ENCODE peak calls at places on chromosomes 12 and 14, in four cellular contexts. W is HEK293T; P is astrocyte of the spinal cord; U is activated CD4-positive, alpha-beta T cell treated with anti-CD3 and anti-CD28 coated beads for 1 hour. X is an unnamed sample.

GRCh38 chr14:77760381-77761204 is at the start of gene SNW1:
- DNase-seq in W (peak; percentile 95), P (peak; percentile 94), U (peak; percentile 87), X (peak; percentile 71)

GRCh38 chr12:5688226-5688625 is 256.3 kb downstream of the NTF3 start:
- DNase-seq in W (no peak), P (no peak), U (no peak), X (no peak)

GRCh38 chr14:101192661-101193000 is 289.1 kb upstream of the RTL1 start:
- DNase-seq in W (no peak), P (no peak), U (no peak), X (no peak)

GRCh38 chr12:12717586-12718381 is 616 bp downstream of the CDKN1B start:
- DNase-seq in W (no peak), P (peak; percentile 22), U (no peak), X (no peak)

GRCh38 chr14:42013560-42013959 is 406.9 kb downstream of the LRFN5 start:
- DNase-seq in W (no peak), P (peak; percentile 6), U (no peak), X (no peak)

GRCh38 chr14:29712586-29712985 is 215.1 kb downstream of the PRKD1 start:
- DNase-seq in W (no peak), P (no peak), U (no peak), X (no peak)

GRCh38 chr12:113268136-113268535 is 46.9 kb downstream of the TPCN1 start:
- DNase-seq in W (no peak), P (no peak), U (no peak), X (no peak)

GRCh38 chr14:69696633-69697557 is 70.0 kb upstream of the SRSF5 start:
- DNase-seq in W (no peak), P (no peak), U (no peak), X (no peak)

GRCh38 chr12:47935196-47935595 is 28.2 kb upstream of the TMEM106C start:
- DNase-seq in W (no peak), P (peak; percentile 37), U (no peak), X (no peak)

GRCh38 chr14:90891326-90891725 is 75.1 kb upstream of the TTC7B start:
- DNase-seq in W (no peak), P (no peak), U (no peak), X (no peak)

GRCh38 chr12:26378721-26379120 is 183.3 kb downstream of the SSPN start:
- DNase-seq in W (no peak), P (no peak), U (no peak), X (no peak)

GRCh38 chr12:69330475-69331473 is 17.4 kb upstream of the LYZ start:
- DNase-seq in W (peak; percentile 34), P (peak; percentile 4), U (peak; percentile 37), X (no peak)

GRCh38 chr14:96039633-96040311 is 610 bp downstream of the C14orf132 start:
- DNase-seq in W (peak; percentile 27), P (peak; percentile 43), U (no peak), X (no peak)

GRCh38 chr12:1863823-1864222 is 43.5 kb downstream of the LRTM2 start:
- DNase-seq in W (no peak), P (no peak), U (no peak), X (no peak)

GRCh38 chr12:1350055-1350933 is 244.1 kb downstream of the FBXL14 start:
- DNase-seq in W (no peak), P (peak; percentile 87), U (no peak), X (no peak)

GRCh38 chr12:47905313-47905730 is 528 bp upstream of the VDR start:
- DNase-seq in W (peak; percentile 61), P (peak; percentile 8), U (no peak), X (no peak)

GRCh38 chr12:28172434-28173030 is 17.7 kb upstream of the CCDC91 start:
- DNase-seq in W (peak; percentile 34), P (peak; percentile 67), U (no peak), X (no peak)

GRCh38 chr12:13211859-13212664 is 15.5 kb downstream of the EMP1 start:
- DNase-seq in W (peak; percentile 62), P (peak; percentile 70), U (peak; percentile 43), X (no peak)

GRCh38 chr14:64387232-64387737 is 868 bp upstream of the MTHFD1 start:
- DNase-seq in W (peak; percentile 23), P (peak; percentile 35), U (peak; percentile 7), X (no peak)

GRCh38 chr12:47223848-47224213 is 144.1 kb upstream of the AMIGO2 start:
- DNase-seq in W (no peak), P (peak; percentile 34), U (no peak), X (no peak)

GRCh38 chr12:19712041-19712440 is 272.7 kb downstream of the AEBP2 start:
- DNase-seq in W (no peak), P (peak; percentile 94), U (no peak), X (no peak)

GRCh38 chr14:89202413-89202812 is 214.6 kb downstream of the FOXN3 start:
- DNase-seq in W (no peak), P (no peak), U (no peak), X (no peak)

GRCh38 chr12:30813741-30814687 is 59.3 kb upstream of the CAPRIN2 start:
- DNase-seq in W (no peak), P (no peak), U (no peak), X (no peak)

GRCh38 chr12:132066749-132067148 is 77.4 kb downstream of the DDX51 start:
- DNase-seq in W (no peak), P (no peak), U (no peak), X (no peak)

GRCh38 chr12:75162845-75163244 is 46.8 kb downstream of the KCNC2 start:
- DNase-seq in W (no peak), P (no peak), U (no peak), X (no peak)

GRCh38 chr12:104370989-104371870 is 67.7 kb downstream of the EID3 start:
- DNase-seq in W (no peak), P (peak; percentile 49), U (no peak), X (no peak)

GRCh38 chr12:51382173-51382572 is 9.0 kb downstream of the GALNT6 start:
- DNase-seq in W (no peak), P (no peak), U (no peak), X (no peak)